ENCODE peak calls at places on chromosome 5, in ten cellular contexts. G is PC-3, W is psoas muscle, N is tibial artery, V is OCI-LY7, S is HCT116, Z is esophagus squamous epithelium, T is BE2C, D is endothelial cell of umbilical vein, B is lower lobe of right lung. L is an unnamed sample.
A peak's percentile ranks its signal among the peaks of the same experiment; 100 is the strongest.

GRCh38 chr5:32583582-32584232 is 1.6 kb upstream of the SUB1 start:
- DNase-seq in V (peak; percentile 78), W (no peak), N (no peak), D (no peak), B (no peak), T (no peak), G (no peak), Z (no peak), S (no peak), L (peak; percentile 80)

GRCh38 chr5:116990010-116990409 is 415.4 kb upstream of the SEMA6A start:
- DNase-seq in Z (no peak), W (no peak), N (no peak), G (no peak), T (peak; percentile 39), B (no peak), V (no peak), S (no peak), D (no peak), L (no peak)

GRCh38 chr5:176660860-176661641 is 13.8 kb downstream of the TSPAN17 start:
- DNase-seq in T (peak; percentile 87), W (peak; percentile 86), B (peak; percentile 81), N (peak; percentile 77), Z (no peak), G (peak; percentile 82), V (peak; percentile 86), S (peak; percentile 49), D (peak; percentile 69), L (peak; percentile 73)

GRCh38 chr5:171451421-171451820 is 32.0 kb downstream of the FGF18 start:
- DNase-seq in T (no peak), D (no peak), B (no peak), S (no peak), V (no peak), W (peak; percentile 52), Z (no peak), G (no peak), N (no peak), L (no peak)

GRCh38 chr5:52878671-52879070 is 91.0 kb downstream of the ITGA1 start:
- DNase-seq in V (no peak), T (peak; percentile 36), W (no peak), D (peak; percentile 22), B (no peak), N (no peak), S (no peak), G (peak; percentile 32), Z (no peak), L (no peak)

GRCh38 chr5:39379683-39380082 is 15.4 kb upstream of the C9 start:
- DNase-seq in T (no peak), S (no peak), V (no peak), Z (no peak), B (no peak), W (no peak), G (no peak), D (no peak), N (no peak), L (no peak)

GRCh38 chr5:81232449-81233079 is 558 bp upstream of the CKMT2 start:
- DNase-seq in B (no peak), V (no peak), T (no peak), N (peak; percentile 96), W (peak; percentile 94), Z (no peak), G (no peak), D (no peak), S (no peak), L (no peak)

GRCh38 chr5:137228816-137229215 is 270.3 kb downstream of the SPOCK1 start:
- DNase-seq in S (no peak), V (no peak), Z (no peak), W (no peak), G (no peak), T (no peak), B (no peak), D (no peak), N (no peak), L (no peak)

GRCh38 chr5:180179399-180180197 is 29.4 kb downstream of the RASGEF1C start:
- DNase-seq in G (no peak), S (no peak), W (no peak), V (no peak), D (no peak), Z (no peak), B (no peak), N (no peak), T (no peak), L (no peak)

GRCh38 chr5:56078675-56079500 is 84.1 kb upstream of the IL6ST start:
- DNase-seq in B (no peak), T (no peak), S (no peak), G (no peak), Z (no peak), W (peak; percentile 65), V (no peak), D (no peak), N (peak; percentile 70), L (no peak)

GRCh38 chr5:146006470-146006869 is 70.1 kb downstream of the SH3RF2 start:
- DNase-seq in B (no peak), N (no peak), S (no peak), V (no peak), G (no peak), W (no peak), D (no peak), T (no peak), Z (no peak), L (no peak)

DNA sequence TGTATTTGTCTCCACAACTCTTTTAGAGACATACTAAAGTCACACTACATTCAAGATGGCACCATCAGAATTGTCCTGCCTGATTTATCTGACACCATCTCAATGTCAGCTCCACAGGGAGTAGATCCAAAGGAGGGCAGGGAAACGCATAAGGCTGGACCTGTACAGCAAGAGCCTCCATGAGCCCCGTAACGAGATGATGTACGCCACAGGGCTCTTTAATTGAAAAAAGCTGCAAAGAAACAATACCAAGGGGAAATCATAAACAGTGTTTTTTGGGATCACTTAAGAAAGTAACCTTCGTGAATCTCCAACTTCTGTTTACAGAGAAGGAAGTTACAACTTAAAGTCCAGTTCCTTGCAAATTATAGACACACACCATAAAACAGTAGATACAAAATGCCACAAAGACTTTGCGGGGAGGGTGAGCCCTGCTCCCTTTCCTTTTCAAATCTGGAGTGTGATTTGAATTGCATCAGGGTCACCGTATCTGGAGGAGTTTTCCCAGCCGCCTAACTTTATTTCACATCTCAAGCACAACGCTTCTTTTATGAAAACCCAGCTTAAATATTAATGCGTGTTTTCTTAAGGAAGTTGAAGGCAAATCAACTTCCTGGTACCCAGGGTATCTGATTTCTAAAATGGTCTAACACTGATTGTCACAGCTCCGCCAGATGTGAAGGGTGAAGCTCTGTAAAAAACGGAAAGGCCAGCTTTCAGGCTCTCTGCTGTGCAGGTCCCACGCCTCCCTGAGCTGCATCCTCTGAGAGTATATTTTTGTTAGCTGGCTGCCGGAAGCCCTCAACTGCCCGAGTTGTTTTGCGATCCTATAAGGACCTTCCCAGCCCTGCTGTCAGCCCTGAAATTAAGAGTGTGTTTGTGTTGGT is 88.9 kb downstream of the EBF1 start:
- DNase-seq in G (no peak), D (peak; percentile 22), V (peak; percentile 95), T (no peak), W (no peak), N (no peak), B (no peak), Z (no peak), S (no peak), L (peak; percentile 57)
- H3K4me3 ChIP-seq in G (no peak overlapping the region), D (no peak overlapping the region), V (peak overlapping the region; percentile 73), T (peak overlapping the region; percentile 23), W (peak overlapping the region; percentile 11), N (peak overlapping the region; percentile 16), B (no peak overlapping the region), Z (no peak overlapping the region), S (no peak overlapping the region), L (peak overlapping the region; percentile 51)

GRCh38 chr5:21806943-21807342 is 1046.2 kb downstream of the CDH12 start:
- DNase-seq in N (no peak), V (no peak), B (no peak), T (no peak), W (no peak), D (no peak), S (no peak), G (peak; percentile 98), Z (no peak), L (no peak)

GRCh38 chr5:21807953-21808352 is 1045.2 kb downstream of the CDH12 start:
- DNase-seq in D (no peak), N (no peak), T (no peak), B (no peak), W (no peak), V (no peak), Z (no peak), G (peak; percentile 97), S (no peak), L (no peak)

GRCh38 chr5:21806271-21806670 is 1046.9 kb downstream of the CDH12 start:
- DNase-seq in S (no peak), V (no peak), Z (no peak), G (no peak), T (no peak), B (no peak), W (no peak), D (no peak), N (no peak), L (no peak)

DNA sequence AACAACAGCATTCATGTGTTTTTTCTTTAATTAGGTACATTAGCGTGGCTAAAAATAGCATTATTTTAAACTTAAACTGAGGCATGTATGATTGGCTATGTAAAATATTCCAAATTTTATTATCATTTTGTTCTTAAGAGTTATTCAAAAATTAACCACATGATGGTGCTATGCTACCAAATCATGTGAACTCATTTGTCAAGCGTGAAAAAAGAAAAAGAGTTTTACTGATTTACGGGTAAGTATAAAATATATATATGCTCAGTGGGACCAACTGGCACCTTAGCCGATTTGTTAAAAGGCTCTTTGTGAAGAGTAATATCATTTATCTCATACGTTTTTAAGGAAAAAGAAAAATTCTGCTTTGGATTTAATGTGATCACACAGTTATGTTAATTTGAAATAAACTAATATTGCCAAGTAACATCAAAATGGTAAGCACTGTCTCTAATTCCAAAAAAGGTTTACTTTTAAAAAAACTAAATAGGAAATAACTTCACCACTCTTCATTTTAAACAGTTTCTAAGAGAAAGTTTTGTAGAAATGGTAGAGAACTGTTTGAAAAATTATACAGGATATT is 1042.3 kb downstream of the CDH12 start:
- DNase-seq in T (no peak), V (peak; percentile 26), W (no peak), Z (no peak), S (no peak), D (peak; percentile 51), N (no peak), B (no peak), G (peak; percentile 81), L (no peak)
- TF ChIP-seq CTCF in T (peak; percentile 45), V (peak; percentile 76), W (peak; percentile 13), Z (peak; percentile 14), S (peak; percentile 29), D (peak; percentile 18), N (peak; percentile 18), B (peak; percentile 32), G (peak; percentile 84), L (peak; percentile 13)

DNA sequence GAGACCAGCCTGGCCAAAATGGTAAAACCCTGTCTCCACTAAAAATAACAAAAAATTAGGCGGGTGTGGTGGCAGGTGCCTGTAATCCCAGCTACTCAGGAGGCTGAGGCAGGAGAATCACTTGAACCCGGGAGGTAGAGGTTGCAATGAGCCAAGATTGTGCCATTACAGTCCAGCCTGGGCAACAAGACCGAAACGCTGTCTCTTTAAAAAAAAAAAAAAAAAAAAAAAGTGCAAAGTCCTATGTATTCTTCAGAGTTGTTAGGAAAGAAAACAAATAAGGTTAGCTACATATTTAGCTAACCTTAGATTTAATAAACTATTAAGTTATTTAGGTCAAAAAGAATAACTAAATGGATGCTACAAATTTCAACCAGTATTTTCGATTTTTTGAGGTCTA is 11.5 kb downstream of the ATG12 start:
- DNase-seq in D (no peak), S (no peak), G (no peak), V (no peak), B (no peak), W (no peak), N (no peak), T (no peak), Z (no peak), L (no peak)
- H3K36me3 ChIP-seq in D (peaks cover 29% of the 10 kb centered on the region), S (peaks cover 59% of the 10 kb centered on the region), G (peaks cover 37% of the 10 kb centered on the region), V (peaks cover 76% of the 10 kb centered on the region), B (peaks cover 70% of the 10 kb centered on the region), W (peaks cover 6% of the 10 kb centered on the region), N (peaks cover 50% of the 10 kb centered on the region), T (peaks cover 24% of the 10 kb centered on the region), Z (no peaks in the 10 kb centered on the region), L (peaks cover 3% of the 10 kb centered on the region)

GRCh38 chr5:34545164-34545563 is 111.0 kb upstream of the RAI14 start:
- DNase-seq in G (no peak), N (no peak), V (no peak), D (peak; percentile 43), W (no peak), Z (no peak), T (no peak), B (no peak), S (no peak), L (no peak)
- H3K4me3 ChIP-seq in G (no peak overlapping the region), N (no peak overlapping the region), V (no peak overlapping the region), D (no peak overlapping the region), W (no peak overlapping the region), Z (no peak overlapping the region), T (no peak overlapping the region), B (no peak overlapping the region), S (no peak overlapping the region), L (no peak overlapping the region)

L was measured in GM06990.